ENCODE peak calls at places on chromosomes 2 and 18, in four cellular contexts. T, B, G and L are unnamed samples.
A peak's percentile ranks its signal among the peaks of the same experiment; 100 is the strongest.

GRCh38 chr2:48264632-48265031 is 265.3 kb upstream of the STON1 start:
- DNase-seq in G (no peak), T (no peak), B (no peak), L (no peak)

GRCh38 chr2:70541481-70542020 is 12.1 kb downstream of the TGFA start:
- DNase-seq in G (no peak), B (no peak), T (peak; percentile 28), L (no peak)

GRCh38 chr2:19837235-19837766 is 64.5 kb downstream of the TTC32 start:
- DNase-seq in T (no peak), B (no peak), G (no peak), L (no peak)

GRCh38 chr2:127620867-127621266 is 25.1 kb upstream of the GPR17 start:
- DNase-seq in T (no peak), G (no peak), B (no peak), L (no peak)

GRCh38 chr2:20448246-20449046 is 1.6 kb downstream of the RHOB start:
- DNase-seq in B (peak; percentile 26), G (peak; percentile 19), T (peak; percentile 41), L (no peak)

GRCh38 chr2:175837046-175837445 is 165.0 kb downstream of the LNPK start:
- DNase-seq in G (peak; percentile 95), B (peak; percentile 82), T (peak; percentile 88), L (no peak)

GRCh38 chr2:227864161-227864756 is 7.2 kb upstream of the DAW1 start:
- DNase-seq in G (peak; percentile 49), B (peak; percentile 32), T (peak; percentile 89), L (no peak)

GRCh38 chr2:239583171-239583878 is 182.5 kb upstream of the HDAC4 start:
- DNase-seq in B (no peak), G (no peak), T (no peak), L (no peak)

GRCh38 chr18:4844320-4844719 is 352.7 kb downstream of the AKAIN1 start:
- DNase-seq in T (no peak), G (no peak), B (no peak), L (no peak)
- H2BK120ac ChIP-seq in T (no peak overlapping the region), G (no peak overlapping the region), B (no peak overlapping the region), L (no peak overlapping the region)

GRCh38 chr2:159904565-159905281 is 106.7 kb upstream of the CD302 start:
- DNase-seq in B (no peak), T (peak; percentile 42), G (no peak), L (no peak)
- H3K23ac ChIP-seq in B (peak within 1 kb of the TSS; percentile 60), T (no peak within 1 kb of the TSS), G (no peak within 1 kb of the TSS), L (peak within 1 kb of the TSS; percentile 78)

DNA sequence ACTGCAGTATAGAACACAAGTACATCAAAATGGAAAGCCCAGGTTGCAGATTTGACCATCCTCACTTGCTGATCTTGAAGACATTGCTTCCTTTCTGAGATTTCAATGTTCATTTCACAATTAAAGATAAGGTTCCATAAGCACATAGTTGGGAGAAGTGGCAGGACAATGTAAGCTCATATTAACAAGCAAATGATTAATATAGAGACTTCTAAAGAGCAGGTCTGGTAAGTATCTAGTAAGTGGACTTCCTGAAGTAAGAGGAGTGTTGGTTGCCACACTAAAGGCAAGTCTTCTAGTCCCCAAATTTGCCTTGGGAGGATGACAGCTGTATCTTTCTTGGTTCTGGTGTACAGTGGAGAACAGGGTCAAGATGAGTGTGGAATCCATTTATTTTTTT is 1.4 kb upstream of the PTPRM start:
- DNase-seq in B (no peak), T (no peak), G (no peak), L (no peak)
- H2BK120ac ChIP-seq in B (no peak overlapping the region), T (no peak overlapping the region), G (no peak overlapping the region), L (no peak overlapping the region)

DNA sequence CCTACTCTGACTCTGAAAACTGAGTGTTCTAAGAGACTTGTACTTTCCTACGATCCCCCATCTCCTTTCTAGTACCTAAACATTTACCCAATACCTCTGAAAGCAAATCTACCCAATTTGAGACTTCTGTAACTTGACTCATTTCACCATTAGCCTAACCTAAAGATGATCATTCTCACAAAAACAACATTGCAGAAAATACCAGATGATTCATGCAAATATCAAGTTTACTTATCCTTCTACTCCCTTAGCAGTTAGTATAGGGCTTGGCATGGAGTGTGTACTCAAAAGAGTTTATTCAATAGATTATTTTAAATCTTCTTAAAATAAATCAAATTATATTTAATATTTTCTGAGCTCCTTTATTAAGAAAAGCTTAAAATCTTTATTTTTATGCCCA is 89.6 kb downstream of the NR4A2 start:
- DNase-seq in B (no peak), T (no peak), G (no peak), L (no peak)
- H3K23ac ChIP-seq in B (no peak overlapping the region), T (no peak overlapping the region), G (no peak overlapping the region), L (no peak overlapping the region)

GRCh38 chr2:26298638-26299393 is 47.1 kb upstream of the SELENOI start:
- DNase-seq in G (peak; percentile 48), T (peak; percentile 46), B (peak; percentile 72), L (peak; percentile 23)
- H2BK120ac ChIP-seq in G (peak overlapping the region; percentile 79), T (peak overlapping the region; percentile 16), B (peak overlapping the region; percentile 80), L (peak overlapping the region; percentile 32)

GRCh38 chr18:64295839-64296238 is 147.0 kb upstream of the LINC00305 start:
- DNase-seq in T (no peak), B (no peak), G (no peak), L (no peak)
- H3K23ac ChIP-seq in T (no peak overlapping the region), B (no peak overlapping the region), G (no peak overlapping the region), L (no peak overlapping the region)

GRCh38 chr18:58639751-58640427 is 11.0 kb upstream of the ALPK2 start:
- DNase-seq in T (no peak), G (peak; percentile 69), B (peak; percentile 76), L (no peak)

GRCh38 chr18:58640428-58640805 is 11.5 kb upstream of the ALPK2 start:
- DNase-seq in T (peak; percentile 79), B (no peak), G (no peak), L (no peak)

GRCh38 chr18:58639237-58639636 is 10.3 kb upstream of the ALPK2 start:
- DNase-seq in T (no peak), G (no peak), B (no peak), L (no peak)

GRCh38 chr18:58638446-58638845 is 9.6 kb upstream of the ALPK2 start:
- DNase-seq in G (no peak), B (no peak), T (peak; percentile 10), L (no peak)

GRCh38 chr18:58640891-58641610 is 12.2 kb upstream of the ALPK2 start:
- DNase-seq in G (no peak), B (no peak), T (peak; percentile 59), L (no peak)
- H2BK120ac ChIP-seq in G (peak overlapping the region; percentile 5), B (no peak overlapping the region), T (peak overlapping the region; percentile 90), L (no peak overlapping the region)

GRCh38 chr2:163641986-163642385 is 93.8 kb downstream of the FIGN start:
- DNase-seq in G (peak; percentile 57), B (peak; percentile 68), T (no peak), L (no peak)
- H3K23ac ChIP-seq in G (no peak overlapping the region), B (no peak overlapping the region), T (no peak overlapping the region), L (no peak overlapping the region)

DNA sequence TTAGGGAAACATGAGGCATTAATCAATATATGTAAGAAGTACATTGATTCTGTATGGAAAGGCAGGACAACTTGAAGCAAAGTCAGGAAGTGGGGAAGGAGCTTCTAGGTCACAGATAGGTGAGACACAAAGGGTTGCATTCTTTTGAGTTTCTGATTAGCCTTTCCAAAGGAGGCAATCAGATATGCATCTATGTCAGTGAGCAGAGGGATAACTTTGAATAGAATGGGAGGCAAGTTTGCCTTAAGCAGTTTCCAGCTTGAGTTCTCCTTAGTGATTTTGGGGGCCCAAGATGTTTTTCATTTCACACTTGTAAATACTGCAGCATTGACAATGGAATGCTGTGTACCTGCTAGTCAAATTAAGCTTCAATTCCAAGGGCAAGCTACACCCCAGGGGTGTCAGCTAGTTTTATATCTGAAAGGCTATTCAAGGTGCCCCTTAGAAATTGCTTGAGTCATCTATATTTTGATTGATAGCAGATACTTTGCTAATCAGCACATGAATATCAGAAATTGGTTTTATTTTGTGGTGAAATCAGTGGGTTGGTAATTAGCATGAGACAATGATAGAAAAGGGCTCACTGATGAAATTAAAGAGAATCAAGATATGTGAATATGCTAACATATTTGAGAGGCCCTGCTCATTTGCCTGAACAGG is 131.6 kb downstream of the TMEM17 start:
- DNase-seq in G (no peak), B (no peak), T (no peak), L (no peak)
- H2BK120ac ChIP-seq in G (no peak overlapping the region), B (no peak overlapping the region), T (no peak overlapping the region), L (no peak overlapping the region)